ENCODE peak calls at places on chromosomes 12 and 14, in ten cellular contexts. W is WTC11, Y is AG04450, V is HS-5, X is LHCN-M2, L is bronchial epithelial cell, I is D341Med, R is AG20443, A is NCI-H524, E is A549. B is an unnamed sample.

GRCh38 chr14:61563880-61564622 is 131.3 kb upstream of the HIF1A start:
- DNase-seq in W (no peak), Y (no peak), V (no peak), X (no peak), L (no peak), I (no peak), R (no peak), A (no peak), E (no peak), B (no peak)

GRCh38 chr12:57836442-57837375 is 9.8 kb downstream of the CTDSP2 start:
- DNase-seq in W (peak; percentile 47), Y (peak; percentile 46), V (peak; percentile 65), X (peak; percentile 56), L (peak; percentile 47), I (no peak), R (peak; percentile 81), A (no peak), E (no peak), B (peak; percentile 86)

GRCh38 chr14:89384023-89384422 is 33.0 kb downstream of the FOXN3 start:
- DNase-seq in W (no peak), Y (no peak), V (no peak), X (peak; percentile 52), L (no peak), I (no peak), R (no peak), A (peak; percentile 59), E (no peak), B (no peak)

GRCh38 chr12:62934799-62935674 is at the start of gene PPM1H:
- DNase-seq in W (peak; percentile 97), Y (no peak), V (no peak), X (peak; percentile 45), L (no peak), I (peak; percentile 86), R (peak; percentile 82), A (peak; percentile 49), E (peak; percentile 96), B (peak; percentile 16)

GRCh38 chr14:65168840-65169239 is 66.5 kb upstream of the MAX start:
- DNase-seq in W (no peak), Y (no peak), V (no peak), X (peak; percentile 74), L (peak; percentile 73), I (no peak), R (no peak), A (no peak), E (no peak), B (peak; percentile 42)

GRCh38 chr14:93926209-93926872 is 803 bp upstream of the FAM181A start:
- DNase-seq in W (no peak), Y (no peak), V (no peak), X (no peak), L (no peak), I (no peak), R (no peak), A (no peak), E (no peak), B (no peak)

GRCh38 chr14:33696165-33696564 is 254.7 kb downstream of the EGLN3 start:
- DNase-seq in W (no peak), Y (no peak), V (no peak), X (no peak), L (no peak), I (no peak), R (no peak), A (no peak), E (no peak), B (no peak)

GRCh38 chr12:43444940-43445564 is 107.0 kb downstream of the ADAMTS20 start:
- DNase-seq in W (peak; percentile 71), Y (peak; percentile 18), V (peak; percentile 38), X (peak; percentile 53), L (peak; percentile 70), I (peak; percentile 40), R (peak; percentile 30), A (no peak), E (no peak), B (peak; percentile 60)

GRCh38 chr14:68881396-68881795 is 88.5 kb upstream of the ZFP36L1 start:
- DNase-seq in W (no peak), Y (no peak), V (no peak), X (no peak), L (no peak), I (peak; percentile 5), R (no peak), A (no peak), E (no peak), B (no peak)

GRCh38 chr12:122956028-122956427 is 10.2 kb downstream of the ABCB9 start:
- DNase-seq in W (no peak), Y (no peak), V (no peak), X (no peak), L (no peak), I (no peak), R (no peak), A (no peak), E (no peak), B (no peak)

GRCh38 chr14:93959239-93960107 is 16.9 kb downstream of the ASB2 start:
- DNase-seq in W (no peak), Y (peak; percentile 73), V (peak; percentile 85), X (peak; percentile 55), L (peak; percentile 96), I (no peak), R (peak; percentile 75), A (no peak), E (peak; percentile 92), B (peak; percentile 82)

GRCh38 chr14:99636487-99636886 is 8.4 kb upstream of the HHIPL1 start:
- DNase-seq in W (no peak), Y (no peak), V (no peak), X (no peak), L (no peak), I (no peak), R (no peak), A (no peak), E (no peak), B (no peak)

GRCh38 chr12:112480931-112481330 is 62.2 kb downstream of the PTPN11 start:
- DNase-seq in W (no peak), Y (no peak), V (no peak), X (no peak), L (no peak), I (no peak), R (no peak), A (no peak), E (no peak), B (no peak)

GRCh38 chr12:76018111-76018510 is 13.5 kb downstream of the PHLDA1 start:
- DNase-seq in W (peak; percentile 22), Y (no peak), V (no peak), X (no peak), L (no peak), I (no peak), R (no peak), A (no peak), E (no peak), B (peak; percentile 61)

GRCh38 chr12:121513464-121514183 is 67.2 kb downstream of the KDM2B start:
- DNase-seq in W (peak; percentile 79), Y (no peak), V (no peak), X (no peak), L (peak; percentile 16), I (no peak), R (peak; percentile 34), A (no peak), E (peak; percentile 91), B (no peak)

GRCh38 chr12:65084579-65084978 is 36.5 kb downstream of the WIF1 start:
- DNase-seq in W (no peak), Y (no peak), V (no peak), X (no peak), L (no peak), I (no peak), R (no peak), A (no peak), E (no peak), B (peak; percentile 4)

GRCh38 chr12:20524113-20524512 is 155.8 kb downstream of the PDE3A start:
- DNase-seq in W (no peak), Y (no peak), V (no peak), X (no peak), L (no peak), I (no peak), R (no peak), A (no peak), E (no peak), B (no peak)

GRCh38 chr14:105026789-105027563 is 6.1 kb upstream of the CDCA4 start:
- DNase-seq in W (no peak), Y (no peak), V (no peak), X (peak; percentile 58), L (peak; percentile 69), I (no peak), R (no peak), A (no peak), E (no peak), B (peak; percentile 44)

GRCh38 chr12:3655331-3655900 is 97.5 kb downstream of the CRACR2A start:
- DNase-seq in W (peak; percentile 69), Y (no peak), V (no peak), X (peak; percentile 8), L (peak; percentile 19), I (peak; percentile 78), R (peak; percentile 38), A (peak; percentile 28), E (peak; percentile 23), B (no peak)

GRCh38 chr14:91748049-91748448 is 16.2 kb upstream of the CATSPERB start:
- DNase-seq in W (no peak), Y (no peak), V (no peak), X (no peak), L (no peak), I (no peak), R (no peak), A (no peak), E (no peak), B (no peak)

GRCh38 chr12:30928356-30929264 is 2.1 kb downstream of the TSPAN11 start:
- DNase-seq in W (no peak), Y (no peak), V (no peak), X (no peak), L (no peak), I (no peak), R (no peak), A (no peak), E (no peak), B (no peak)

GRCh38 chr14:68522510-68523325 is 270.1 kb downstream of the ZFP36L1 start:
- DNase-seq in W (no peak), Y (no peak), V (no peak), X (peak; percentile 76), L (no peak), I (no peak), R (no peak), A (no peak), E (no peak), B (peak; percentile 85)

GRCh38 chr12:47021298-47021697 is 58.1 kb upstream of the PCED1B start:
- DNase-seq in W (no peak), Y (peak; percentile 68), V (peak; percentile 93), X (peak; percentile 97), L (peak; percentile 95), I (peak; percentile 48), R (peak; percentile 50), A (peak; percentile 19), E (peak; percentile 50), B (peak; percentile 89)

GRCh38 chr12:121634836-121635235 is 8.5 kb downstream of the ORAI1 start:
- DNase-seq in W (no peak), Y (no peak), V (no peak), X (no peak), L (no peak), I (no peak), R (no peak), A (no peak), E (no peak), B (no peak)

GRCh38 chr12:58871557-58871956 is 48.7 kb downstream of the LRIG3 start:
- DNase-seq in W (no peak), Y (no peak), V (no peak), X (no peak), L (no peak), I (no peak), R (no peak), A (no peak), E (no peak), B (peak; percentile 63)

GRCh38 chr14:104746951-104747481 is 5.9 kb upstream of the SIVA1 start:
- DNase-seq in W (no peak), Y (no peak), V (no peak), X (no peak), L (peak; percentile 92), I (no peak), R (no peak), A (no peak), E (no peak), B (peak; percentile 61)

GRCh38 chr14:35910191-35910590 is 84.1 kb downstream of the BRMS1L start:
- DNase-seq in W (no peak), Y (no peak), V (no peak), X (no peak), L (no peak), I (no peak), R (no peak), A (no peak), E (no peak), B (no peak)

GRCh38 chr14:100775831-100776591 is 49.3 kb downstream of the DLK1 start:
- DNase-seq in W (no peak), Y (no peak), V (no peak), X (no peak), L (no peak), I (no peak), R (no peak), A (no peak), E (no peak), B (no peak)